ENCODE peak calls at places on chromosomes 3 and 15, in ten cellular contexts. X is ovary, L is uterus, D is A549, Q is breast epithelium, I is right lobe of liver, U is stomach, C is sigmoid colon, P is heart left ventricle, J is spleen. V is an unnamed sample.

GRCh38 chr3:11718582-11719405 is 75.1 kb upstream of the VGLL4 start:
- DNase-seq in P (peak; percentile 47), C (peak; percentile 77), I (peak; percentile 67), L (peak; percentile 47), U (peak; percentile 69), J (peak; percentile 86), X (peak; percentile 41), D (peak; percentile 66), Q (peak; percentile 42), V (peak; percentile 61)

GRCh38 chr15:77599899-77600298 is 32.8 kb downstream of the LINGO1 start:
- DNase-seq in D (peak; percentile 49), X (no peak), P (peak; percentile 79), I (no peak), C (peak; percentile 85), L (no peak), U (no peak), J (no peak), Q (no peak), V (no peak)

GRCh38 chr3:49378249-49378899 is 20.2 kb upstream of the GPX1 start:
- DNase-seq in J (no peak), Q (peak; percentile 69), U (no peak), L (peak; percentile 47), D (no peak), P (peak; percentile 21), C (no peak), X (peak; percentile 47), I (no peak), V (no peak)

GRCh38 chr3:112448939-112449338 is 50.3 kb downstream of the BTLA start:
- DNase-seq in X (no peak), D (no peak), J (no peak), I (no peak), Q (no peak), C (no peak), P (no peak), U (no peak), L (no peak), V (no peak)

GRCh38 chr3:69174435-69174834 is 52.0 kb upstream of the LMOD3 start:
- DNase-seq in Q (no peak), I (no peak), D (no peak), X (no peak), C (no peak), L (no peak), P (no peak), U (no peak), J (no peak), V (no peak)

GRCh38 chr15:100671858-100672543 is 69.6 kb downstream of the ASB7 start:
- DNase-seq in I (no peak), Q (no peak), J (peak; percentile 32), L (peak; percentile 48), U (no peak), P (no peak), C (no peak), D (peak; percentile 84), X (no peak), V (no peak)

GRCh38 chr15:93458567-93458966 is 369.6 kb upstream of the RGMA start:
- DNase-seq in Q (no peak), I (no peak), U (no peak), L (no peak), C (no peak), J (no peak), D (no peak), X (no peak), P (no peak), V (no peak)

GRCh38 chr3:173785004-173785403 is 387.5 kb downstream of the NLGN1 start:
- DNase-seq in L (no peak), Q (no peak), X (no peak), C (no peak), P (no peak), I (no peak), U (no peak), J (no peak), D (no peak), V (no peak)

GRCh38 chr3:134685881-134686802 is 35.3 kb upstream of the KY start:
- DNase-seq in D (no peak), J (no peak), U (no peak), I (no peak), X (no peak), P (no peak), L (no peak), Q (no peak), C (no peak), V (no peak)

GRCh38 chr3:94303897-94304296 is 241.0 kb downstream of the NSUN3 start:
- DNase-seq in Q (peak; percentile 20), C (no peak), P (no peak), J (no peak), U (no peak), D (no peak), L (no peak), X (peak; percentile 9), I (no peak), V (peak; percentile 38)

GRCh38 chr3:113745273-113746068 is 578 bp downstream of the NAA50 start:
- DNase-seq in P (peak; percentile 73), J (peak; percentile 94), U (peak; percentile 70), I (peak; percentile 81), D (peak; percentile 95), X (peak; percentile 50), L (peak; percentile 61), Q (peak; percentile 78), C (peak; percentile 88), V (peak; percentile 89)
- TF ChIP-seq POLR2A in P (no peak), J (no peak), U (no peak), I (no peak), D (no peak), X (no peak), L (no peak), Q (no peak), C (no peak), V (peak; percentile 63)

DNA sequence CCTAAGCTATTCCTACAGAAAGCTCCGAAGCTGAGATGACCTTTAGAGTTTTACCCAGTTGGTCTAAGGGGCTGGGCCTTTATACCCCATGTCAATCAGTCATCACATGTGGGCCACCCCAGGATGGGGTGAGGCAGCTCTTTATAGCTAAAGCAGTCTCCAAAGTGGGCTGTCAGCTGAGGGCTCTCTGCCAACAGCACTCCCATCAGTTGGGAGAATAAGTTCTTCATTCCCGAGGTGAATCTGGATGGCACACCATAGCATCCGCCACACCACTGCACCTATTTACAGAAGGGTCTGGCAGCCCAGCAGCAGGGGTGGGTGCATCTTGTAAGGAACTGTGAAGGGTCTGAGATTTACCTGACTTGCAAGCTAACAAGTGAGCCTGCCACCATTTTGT is 52.1 kb upstream of the ACVR2B start:
- DNase-seq in D (no peak), I (no peak), U (no peak), Q (no peak), P (no peak), L (no peak), J (no peak), C (no peak), X (no peak), V (no peak)
- H3K4me1 ChIP-seq in D (no peaks in the 10 kb centered on the region), I (no peaks in the 10 kb centered on the region), U (no peaks in the 10 kb centered on the region), Q (no peaks in the 10 kb centered on the region), P (no peaks in the 10 kb centered on the region), L (no peaks in the 10 kb centered on the region), J (no peaks in the 10 kb centered on the region), C (no peaks in the 10 kb centered on the region), X (no peaks in the 10 kb centered on the region), V (no peaks in the 10 kb centered on the region)

GRCh38 chr15:90885432-90886290 is 1.4 kb downstream of the FES start:
- DNase-seq in X (peak; percentile 73), I (peak; percentile 82), D (no peak), U (peak; percentile 77), L (peak; percentile 81), J (peak; percentile 95), Q (no peak), P (peak; percentile 84), C (peak; percentile 89), V (peak; percentile 59)
- H3K27ac ChIP-seq in X (peak overlapping the region; percentile 70), I (peak overlapping the region; percentile 90), D (no peak overlapping the region), U (peak overlapping the region; percentile 92), L (peak overlapping the region; percentile 96), J (peak overlapping the region; percentile 94), Q (peak overlapping the region; percentile 98), P (peak overlapping the region; percentile 97), C (peak overlapping the region; percentile 87), V (peak overlapping the region; percentile 86)

GRCh38 chr15:75200765-75201608 is 695 bp upstream of the C15orf39 start:
- DNase-seq in P (no peak), D (no peak), L (peak; percentile 34), C (peak; percentile 78), X (peak; percentile 55), J (peak; percentile 87), Q (peak; percentile 85), U (peak; percentile 73), I (no peak), V (peak; percentile 43)

GRCh38 chr15:75197062-75197630 is 4.5 kb upstream of the C15orf39 start:
- DNase-seq in D (no peak), L (no peak), X (no peak), U (no peak), J (no peak), I (no peak), C (no peak), P (no peak), Q (no peak), V (no peak)

GRCh38 chr15:75199347-75199976 is 2.2 kb upstream of the C15orf39 start:
- DNase-seq in D (no peak), P (no peak), C (no peak), L (no peak), J (no peak), Q (no peak), U (no peak), I (no peak), X (no peak), V (no peak)

GRCh38 chr15:75200391-75200764 is 1.3 kb upstream of the C15orf39 start:
- DNase-seq in P (no peak), D (no peak), Q (no peak), X (no peak), J (no peak), U (no peak), C (no peak), I (no peak), L (no peak), V (no peak)

DNA sequence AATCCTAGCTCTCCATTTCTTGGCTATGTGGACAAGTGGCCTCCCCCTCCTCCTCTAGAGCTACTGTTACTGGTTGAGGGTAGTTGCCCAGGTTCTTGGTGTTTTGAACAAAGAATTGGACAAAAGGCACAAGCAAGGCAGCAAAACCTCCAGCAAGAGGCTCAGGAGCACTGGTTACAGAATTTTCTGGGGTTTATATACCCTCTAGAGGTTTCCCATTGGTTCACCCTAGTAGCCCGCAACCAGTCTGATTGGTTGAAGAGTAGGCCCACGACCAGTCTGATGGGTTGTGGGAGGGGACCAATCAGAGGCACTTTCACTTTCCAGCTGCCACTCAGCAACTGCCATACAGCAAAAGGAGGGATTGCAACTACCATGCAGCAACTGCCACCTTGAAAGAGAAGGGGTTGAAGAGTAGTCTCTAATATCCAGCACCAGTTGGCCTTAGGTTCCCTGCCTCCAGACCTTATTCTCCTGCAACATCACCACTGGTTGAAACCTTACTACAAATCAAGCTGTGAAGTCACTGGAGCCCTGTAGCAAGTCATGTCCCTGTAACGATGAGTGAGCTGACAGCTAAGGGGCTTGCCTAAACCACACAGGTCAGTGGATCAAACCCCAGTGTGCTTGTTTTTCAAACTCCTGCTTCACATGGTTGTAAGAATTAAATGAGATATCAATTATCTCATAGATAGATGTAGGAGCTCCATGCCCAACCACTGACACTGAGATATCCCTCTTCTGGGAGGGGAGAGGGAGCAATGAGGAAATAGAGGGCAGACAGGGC is 2.9 kb upstream of the C15orf39 start:
- DNase-seq in X (no peak), J (no peak), I (no peak), D (no peak), Q (no peak), C (no peak), U (no peak), L (no peak), P (no peak), V (no peak)
- TF ChIP-seq POLR2A in X (no peak), J (no peak), I (no peak), D (no peak), Q (no peak), C (no peak), U (no peak), L (no peak), P (no peak), V (no peak)

V was measured in prostate gland.